ENCODE peak calls at places on chromosomes 6 and 20, in nine cellular contexts. One of them, this sample, is unnamed.

GRCh38 chr6:37057678-37058077 is 52.2 kb downstream of the FGD2 start:
- DNase-seq in lung: no peak
- DNase-seq in CD4-positive, alpha-beta memory T cell: no peak
- DNase-seq in cardiac muscle cell: no peak
- DNase-seq in left ventricle myocardium inferior: no peak
- DNase-seq in lower lobe of right lung: no peak
- DNase-seq in upper lobe of right lung: no peak
- DNase-seq in HL-60: no peak
- DNase-seq in IMR-90: no peak
- DNase-seq in this sample: no peak

GRCh38 chr6:116450769-116451740 is 10.1 kb upstream of the CALHM6 start:
- DNase-seq in lung: no peak
- DNase-seq in CD4-positive, alpha-beta memory T cell: no peak
- DNase-seq in cardiac muscle cell: no peak
- DNase-seq in left ventricle myocardium inferior: no peak
- DNase-seq in lower lobe of right lung: peak; percentile 53
- DNase-seq in upper lobe of right lung: no peak
- DNase-seq in HL-60: peak; percentile 83
- DNase-seq in IMR-90: no peak
- DNase-seq in this sample: no peak

GRCh38 chr6:168828035-168828434 is 387.1 kb downstream of the SMOC2 start:
- DNase-seq in lung: no peak
- DNase-seq in CD4-positive, alpha-beta memory T cell: no peak
- DNase-seq in cardiac muscle cell: no peak
- DNase-seq in left ventricle myocardium inferior: no peak
- DNase-seq in lower lobe of right lung: no peak
- DNase-seq in upper lobe of right lung: no peak
- DNase-seq in HL-60: no peak
- DNase-seq in IMR-90: no peak
- DNase-seq in this sample: no peak

GRCh38 chr6:100553243-100553642 is 88.5 kb upstream of the SIM1 start:
- DNase-seq in lung: no peak
- DNase-seq in CD4-positive, alpha-beta memory T cell: no peak
- DNase-seq in cardiac muscle cell: no peak
- DNase-seq in left ventricle myocardium inferior: no peak
- DNase-seq in lower lobe of right lung: no peak
- DNase-seq in upper lobe of right lung: no peak
- DNase-seq in HL-60: no peak
- DNase-seq in IMR-90: no peak
- DNase-seq in this sample: no peak

GRCh38 chr6:155327326-155328073 is 13.2 kb upstream of the TFB1M start:
- DNase-seq in lung: peak; percentile 56
- DNase-seq in CD4-positive, alpha-beta memory T cell: peak; percentile 60
- DNase-seq in cardiac muscle cell: peak; percentile 78
- DNase-seq in left ventricle myocardium inferior: no peak
- DNase-seq in lower lobe of right lung: peak; percentile 52
- DNase-seq in upper lobe of right lung: no peak
- DNase-seq in HL-60: peak; percentile 40
- DNase-seq in IMR-90: peak; percentile 78
- DNase-seq in this sample: peak; percentile 63

GRCh38 chr6:136471372-136471771 is 78.8 kb downstream of the MAP7 start:
- DNase-seq in lung: no peak
- DNase-seq in CD4-positive, alpha-beta memory T cell: no peak
- DNase-seq in cardiac muscle cell: peak; percentile 25
- DNase-seq in left ventricle myocardium inferior: no peak
- DNase-seq in lower lobe of right lung: no peak
- DNase-seq in upper lobe of right lung: no peak
- DNase-seq in HL-60: no peak
- DNase-seq in IMR-90: peak; percentile 1
- DNase-seq in this sample: no peak

GRCh38 chr6:37919417-37920157 is 100.1 kb downstream of the ZFAND3 start:
- DNase-seq in lung: no peak
- DNase-seq in CD4-positive, alpha-beta memory T cell: no peak
- DNase-seq in cardiac muscle cell: no peak
- DNase-seq in left ventricle myocardium inferior: no peak
- DNase-seq in lower lobe of right lung: no peak
- DNase-seq in upper lobe of right lung: no peak
- DNase-seq in HL-60: no peak
- DNase-seq in IMR-90: peak; percentile 92
- DNase-seq in this sample: no peak

GRCh38 chr6:134908906-134909516 is 40.9 kb downstream of the ALDH8A1 start:
- DNase-seq in lung: peak; percentile 49
- DNase-seq in CD4-positive, alpha-beta memory T cell: no peak
- DNase-seq in cardiac muscle cell: no peak
- DNase-seq in left ventricle myocardium inferior: peak; percentile 53
- DNase-seq in lower lobe of right lung: no peak
- DNase-seq in upper lobe of right lung: no peak
- DNase-seq in HL-60: no peak
- DNase-seq in IMR-90: peak; percentile 100
- DNase-seq in this sample: peak; percentile 32

GRCh38 chr6:114281496-114281895 is 61.3 kb downstream of the HS3ST5 start:
- DNase-seq in lung: no peak
- DNase-seq in CD4-positive, alpha-beta memory T cell: no peak
- DNase-seq in cardiac muscle cell: no peak
- DNase-seq in left ventricle myocardium inferior: no peak
- DNase-seq in lower lobe of right lung: no peak
- DNase-seq in upper lobe of right lung: no peak
- DNase-seq in HL-60: no peak
- DNase-seq in IMR-90: no peak
- DNase-seq in this sample: no peak

GRCh38 chr6:33908025-33908424 is 104.2 kb upstream of the MLN start:
- DNase-seq in lung: no peak
- DNase-seq in CD4-positive, alpha-beta memory T cell: no peak
- DNase-seq in cardiac muscle cell: no peak
- DNase-seq in left ventricle myocardium inferior: no peak
- DNase-seq in lower lobe of right lung: no peak
- DNase-seq in upper lobe of right lung: no peak
- DNase-seq in HL-60: no peak
- DNase-seq in IMR-90: no peak
- DNase-seq in this sample: no peak

GRCh38 chr6:3306848-3307247 is 48.1 kb downstream of the PSMG4 start:
- DNase-seq in lung: no peak
- DNase-seq in CD4-positive, alpha-beta memory T cell: no peak
- DNase-seq in cardiac muscle cell: no peak
- DNase-seq in left ventricle myocardium inferior: no peak
- DNase-seq in lower lobe of right lung: no peak
- DNase-seq in upper lobe of right lung: peak; percentile 38
- DNase-seq in HL-60: no peak
- DNase-seq in IMR-90: no peak
- DNase-seq in this sample: no peak

GRCh38 chr6:113328886-113329381 is 528.2 kb upstream of the MARCKS start:
- DNase-seq in lung: peak; percentile 51
- DNase-seq in CD4-positive, alpha-beta memory T cell: no peak
- DNase-seq in cardiac muscle cell: no peak
- DNase-seq in left ventricle myocardium inferior: peak; percentile 13
- DNase-seq in lower lobe of right lung: no peak
- DNase-seq in upper lobe of right lung: no peak
- DNase-seq in HL-60: no peak
- DNase-seq in IMR-90: peak; percentile 92
- DNase-seq in this sample: no peak

GRCh38 chr20:46523696-46524328 is 10.5 kb upstream of the ZNF334 start:
- DNase-seq in lung: no peak
- DNase-seq in CD4-positive, alpha-beta memory T cell: no peak
- DNase-seq in cardiac muscle cell: peak; percentile 63
- DNase-seq in left ventricle myocardium inferior: no peak
- DNase-seq in lower lobe of right lung: no peak
- DNase-seq in upper lobe of right lung: no peak
- DNase-seq in HL-60: no peak
- DNase-seq in IMR-90: peak; percentile 17
- DNase-seq in this sample: no peak

GRCh38 chr6:169931223-169931760 is 179.9 kb downstream of the ERMARD start:
- DNase-seq in lung: no peak
- DNase-seq in CD4-positive, alpha-beta memory T cell: no peak
- DNase-seq in cardiac muscle cell: no peak
- DNase-seq in left ventricle myocardium inferior: no peak
- DNase-seq in lower lobe of right lung: no peak
- DNase-seq in upper lobe of right lung: no peak
- DNase-seq in HL-60: no peak
- DNase-seq in IMR-90: no peak
- DNase-seq in this sample: no peak

GRCh38 chr6:11711644-11711993 is 67.0 kb downstream of the ADTRP start:
- DNase-seq in lung: no peak
- DNase-seq in CD4-positive, alpha-beta memory T cell: no peak
- DNase-seq in cardiac muscle cell: no peak
- DNase-seq in left ventricle myocardium inferior: no peak
- DNase-seq in lower lobe of right lung: no peak
- DNase-seq in upper lobe of right lung: peak; percentile 63
- DNase-seq in HL-60: no peak
- DNase-seq in IMR-90: peak; percentile 80
- DNase-seq in this sample: no peak

GRCh38 chr6:91710356-91710755 is 1123.5 kb upstream of the MAP3K7 start:
- DNase-seq in lung: no peak
- DNase-seq in CD4-positive, alpha-beta memory T cell: no peak
- DNase-seq in cardiac muscle cell: no peak
- DNase-seq in left ventricle myocardium inferior: no peak
- DNase-seq in lower lobe of right lung: no peak
- DNase-seq in upper lobe of right lung: no peak
- DNase-seq in HL-60: no peak
- DNase-seq in IMR-90: no peak
- DNase-seq in this sample: no peak

GRCh38 chr6:165163519-165163918 is 145.9 kb downstream of the C6orf118 start:
- DNase-seq in lung: no peak
- DNase-seq in CD4-positive, alpha-beta memory T cell: no peak
- DNase-seq in cardiac muscle cell: no peak
- DNase-seq in left ventricle myocardium inferior: no peak
- DNase-seq in lower lobe of right lung: no peak
- DNase-seq in upper lobe of right lung: no peak
- DNase-seq in HL-60: no peak
- DNase-seq in IMR-90: no peak
- DNase-seq in this sample: no peak

GRCh38 chr6:155583997-155584396 is 128.4 kb upstream of the NOX3 start:
- DNase-seq in lung: no peak
- DNase-seq in CD4-positive, alpha-beta memory T cell: no peak
- DNase-seq in cardiac muscle cell: no peak
- DNase-seq in left ventricle myocardium inferior: no peak
- DNase-seq in lower lobe of right lung: no peak
- DNase-seq in upper lobe of right lung: no peak
- DNase-seq in HL-60: no peak
- DNase-seq in IMR-90: no peak
- DNase-seq in this sample: no peak

GRCh38 chr20:137668-138131 is 4.7 kb upstream of the DEFB126 start:
- DNase-seq in lung: no peak
- DNase-seq in CD4-positive, alpha-beta memory T cell: no peak
- DNase-seq in cardiac muscle cell: no peak
- DNase-seq in left ventricle myocardium inferior: no peak
- DNase-seq in lower lobe of right lung: no peak
- DNase-seq in upper lobe of right lung: no peak
- DNase-seq in HL-60: peak; percentile 2
- DNase-seq in IMR-90: no peak
- DNase-seq in this sample: no peak

GRCh38 chr6:49888742-49889431 is 22.6 kb upstream of the CRISP1 start:
- DNase-seq in lung: no peak
- DNase-seq in CD4-positive, alpha-beta memory T cell: no peak
- DNase-seq in cardiac muscle cell: no peak
- DNase-seq in left ventricle myocardium inferior: no peak
- DNase-seq in lower lobe of right lung: no peak
- DNase-seq in upper lobe of right lung: no peak
- DNase-seq in HL-60: no peak
- DNase-seq in IMR-90: no peak
- DNase-seq in this sample: no peak
- H3K27me3 ChIP-seq in lung: no peaks in the 10 kb centered on the region
- H3K27me3 ChIP-seq in CD4-positive, alpha-beta memory T cell: no peaks in the 10 kb centered on the region
- H3K27me3 ChIP-seq in cardiac muscle cell: no peaks in the 10 kb centered on the region
- H3K27me3 ChIP-seq in left ventricle myocardium inferior: peaks cover 25% of the 10 kb centered on the region
- H3K27me3 ChIP-seq in lower lobe of right lung: no peaks in the 10 kb centered on the region
- H3K27me3 ChIP-seq in upper lobe of right lung: no peaks in the 10 kb centered on the region
- H3K27me3 ChIP-seq in HL-60: no peaks in the 10 kb centered on the region
- H3K27me3 ChIP-seq in IMR-90: no peaks in the 10 kb centered on the region
- H3K27me3 ChIP-seq in this sample: no peaks in the 10 kb centered on the region

DNA sequence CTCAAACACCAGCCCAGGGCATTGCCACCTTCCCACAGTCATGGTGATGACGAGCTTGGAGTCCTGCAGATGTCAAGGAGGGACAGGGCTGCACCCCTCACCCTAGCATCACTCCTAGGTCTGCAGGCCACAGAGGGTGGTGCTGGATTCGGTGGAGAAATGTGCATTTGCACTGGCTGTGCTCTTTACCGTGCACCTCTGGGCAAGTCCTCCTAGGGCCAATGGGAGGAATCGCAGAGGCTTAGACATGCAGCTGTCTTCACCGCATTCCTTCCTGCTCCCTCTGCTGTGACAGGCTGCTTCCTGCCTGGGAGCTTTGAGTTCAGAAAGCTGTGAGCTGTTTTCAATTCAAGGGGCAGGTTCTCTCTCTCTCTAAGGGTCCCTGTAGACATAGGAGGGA is 85.0 kb downstream of the EDN3 start:
- DNase-seq in lung: no peak
- DNase-seq in CD4-positive, alpha-beta memory T cell: peak; percentile 26
- DNase-seq in cardiac muscle cell: peak; percentile 3
- DNase-seq in left ventricle myocardium inferior: no peak
- DNase-seq in lower lobe of right lung: no peak
- DNase-seq in upper lobe of right lung: no peak
- DNase-seq in HL-60: peak; percentile 7
- DNase-seq in IMR-90: no peak
- DNase-seq in this sample: no peak
- H3K27ac ChIP-seq in lung: no peak overlapping the region
- H3K27ac ChIP-seq in CD4-positive, alpha-beta memory T cell: no peak overlapping the region
- H3K27ac ChIP-seq in cardiac muscle cell: no peak overlapping the region
- H3K27ac ChIP-seq in left ventricle myocardium inferior: no peak overlapping the region
- H3K27ac ChIP-seq in lower lobe of right lung: no peak overlapping the region
- H3K27ac ChIP-seq in upper lobe of right lung: no peak overlapping the region
- H3K27ac ChIP-seq in HL-60: no peak overlapping the region
- H3K27ac ChIP-seq in IMR-90: no peak overlapping the region
- H3K27ac ChIP-seq in this sample: no peak overlapping the region

DNA sequence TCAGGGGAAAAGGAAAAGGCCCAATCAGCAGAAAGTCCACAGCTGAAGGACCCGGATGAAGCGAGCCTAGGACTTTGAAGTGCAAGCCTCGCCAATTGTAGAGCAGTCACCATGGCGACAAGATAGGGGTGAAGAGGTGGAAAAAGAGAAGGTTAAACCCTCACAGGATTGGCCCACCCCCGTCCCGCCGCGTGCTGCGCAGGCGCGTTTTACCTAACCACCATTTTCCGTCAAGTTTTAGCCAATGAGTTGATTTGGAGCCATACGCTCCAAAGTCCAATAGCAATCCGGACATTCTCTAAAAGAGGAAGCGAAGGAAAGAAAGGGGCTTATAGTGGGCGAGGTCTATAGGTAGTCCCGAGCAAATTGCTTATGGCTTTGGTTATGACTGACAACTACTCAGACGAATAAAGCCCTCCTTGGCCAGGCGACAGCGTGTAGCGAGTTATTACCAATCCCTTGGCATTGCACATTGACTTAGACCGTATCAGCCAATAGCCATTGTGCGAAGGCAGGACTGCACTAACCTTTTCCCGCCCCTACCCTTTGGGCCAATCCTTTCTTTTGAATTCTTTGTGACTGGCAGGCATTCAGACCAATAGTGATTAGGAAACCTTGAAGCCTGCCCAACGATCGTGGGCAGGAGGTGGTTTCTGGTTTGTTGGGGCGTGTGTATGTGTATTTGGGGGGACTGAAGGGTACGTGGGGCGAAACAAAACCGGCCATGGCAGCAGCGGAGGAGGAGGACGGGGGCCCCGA is at the start of gene RNF5:
- DNase-seq in lung: peak; percentile 99
- DNase-seq in CD4-positive, alpha-beta memory T cell: peak; percentile 98
- DNase-seq in cardiac muscle cell: peak; percentile 100
- DNase-seq in left ventricle myocardium inferior: peak; percentile 95
- DNase-seq in lower lobe of right lung: peak; percentile 97
- DNase-seq in upper lobe of right lung: peak; percentile 96
- DNase-seq in HL-60: peak; percentile 100
- DNase-seq in IMR-90: peak; percentile 100
- DNase-seq in this sample: peak; percentile 99
- H3K4me3 ChIP-seq in lung: peak within 1 kb of the TSS; percentile 67
- H3K4me3 ChIP-seq in CD4-positive, alpha-beta memory T cell: peak within 1 kb of the TSS; percentile 74
- H3K4me3 ChIP-seq in cardiac muscle cell: peak within 1 kb of the TSS; percentile 98
- H3K4me3 ChIP-seq in left ventricle myocardium inferior: peak within 1 kb of the TSS; percentile 93
- H3K4me3 ChIP-seq in lower lobe of right lung: peak within 1 kb of the TSS; percentile 76
- H3K4me3 ChIP-seq in upper lobe of right lung: peak within 1 kb of the TSS; percentile 85
- H3K4me3 ChIP-seq in HL-60: peak within 1 kb of the TSS; percentile 67
- H3K4me3 ChIP-seq in IMR-90: peak within 1 kb of the TSS; percentile 65
- H3K4me3 ChIP-seq in this sample: peak within 1 kb of the TSS; percentile 77

GRCh38 chr6:32849126-32849525 is 4.4 kb downstream of the TAP1 start:
- DNase-seq in lung: no peak
- DNase-seq in CD4-positive, alpha-beta memory T cell: no peak
- DNase-seq in cardiac muscle cell: no peak
- DNase-seq in left ventricle myocardium inferior: no peak
- DNase-seq in lower lobe of right lung: no peak
- DNase-seq in upper lobe of right lung: no peak
- DNase-seq in HL-60: no peak
- DNase-seq in IMR-90: no peak
- DNase-seq in this sample: no peak
- H3K27me3 ChIP-seq in lung: no peaks in the 10 kb centered on the region
- H3K27me3 ChIP-seq in CD4-positive, alpha-beta memory T cell: no peaks in the 10 kb centered on the region
- H3K27me3 ChIP-seq in cardiac muscle cell: peaks cover 92% of the 10 kb centered on the region
- H3K27me3 ChIP-seq in left ventricle myocardium inferior: no peaks in the 10 kb centered on the region
- H3K27me3 ChIP-seq in lower lobe of right lung: no peaks in the 10 kb centered on the region
- H3K27me3 ChIP-seq in upper lobe of right lung: no peaks in the 10 kb centered on the region
- H3K27me3 ChIP-seq in HL-60: no peaks in the 10 kb centered on the region
- H3K27me3 ChIP-seq in IMR-90: no peaks in the 10 kb centered on the region
- H3K27me3 ChIP-seq in this sample: no peaks in the 10 kb centered on the region